ENCODE peak calls at places on chromosomes 4 and X, in seven cellular contexts. J is heart right ventricle; W is MM.1S; R is esophagus squamous epithelium; V is CD4-positive, CD25-positive, alpha-beta regulatory T cell; K is pancreas; P is right lobe of liver. I is an unnamed sample. For H3K4me1, the result is how much of the 10 kb centered on the place peaks cover.

GRCh38 chrX:42151808-42152207 is 228.5 kb upstream of the CASK start:
- DNase-seq in J (no peak), W (no peak), R (no peak), V (no peak), K (no peak), P (no peak), I (no peak)

GRCh38 chrX:152817082-152817744 is 13.3 kb downstream of the CETN2 start:
- DNase-seq in J (no peak), W (no peak), R (no peak), V (no peak), K (no peak), P (no peak), I (no peak)

GRCh38 chr4:92996533-92996932 is 692.8 kb downstream of the GRID2 start:
- DNase-seq in J (no peak), W (no peak), R (no peak), V (no peak), K (no peak), P (no peak), I (no peak)

GRCh38 chr4:55808187-55808586 is 11.4 kb upstream of the EXOC1L start:
- DNase-seq in J (no peak), W (no peak), R (no peak), V (no peak), K (no peak), P (no peak), I (no peak)

GRCh38 chrX:44035576-44035975 is 62.4 kb upstream of the NDP start:
- DNase-seq in J (no peak), W (no peak), R (no peak), V (no peak), K (no peak), P (no peak), I (no peak)

GRCh38 chrX:7891928-7892327 is 35.3 kb downstream of the PNPLA4 start:
- DNase-seq in J (peak), W (no peak), R (no peak), V (no peak), K (no peak), P (no peak), I (no peak)

GRCh38 chrX:93673056-93673868 is at the start of gene NAP1L3:
- DNase-seq in J (peak), W (peak), R (no peak), V (peak), K (peak), P (peak), I (peak)

GRCh38 chr4:81304871-81305270 is 89.8 kb upstream of the PRKG2 start:
- DNase-seq in J (no peak), W (no peak), R (no peak), V (no peak), K (no peak), P (no peak), I (no peak)

GRCh38 chrX:152878976-152879755 is 18.7 kb upstream of the ZNF185 start:
- DNase-seq in J (no peak), W (no peak), R (no peak), V (no peak), K (no peak), P (no peak), I (no peak)

GRCh38 chr4:98399915-98400314 is 138.7 kb downstream of the RAP1GDS1 start:
- DNase-seq in J (no peak), W (no peak), R (no peak), V (no peak), K (no peak), P (no peak), I (no peak)

GRCh38 chr4:47933798-47934197 is 19.4 kb upstream of the NFXL1 start:
- DNase-seq in J (no peak), W (peak), R (no peak), V (no peak), K (no peak), P (no peak), I (no peak)

GRCh38 chrX:118182050-118182449 is 65.4 kb upstream of the KLHL13 start:
- DNase-seq in J (no peak), W (no peak), R (no peak), V (no peak), K (no peak), P (no peak), I (no peak)

GRCh38 chrX:44489515-44489914 is 53.1 kb downstream of the FUNDC1 start:
- DNase-seq in J (no peak), W (no peak), R (no peak), V (no peak), K (no peak), P (no peak), I (no peak)

GRCh38 chr4:158122501-158122900 is 50.3 kb downstream of the GASK1B start:
- DNase-seq in J (no peak), W (no peak), R (no peak), V (no peak), K (no peak), P (no peak), I (no peak)

GRCh38 chr4:68079918-68080317 is 49.8 kb downstream of the TMPRSS11F start:
- DNase-seq in J (no peak), W (no peak), R (no peak), V (no peak), K (no peak), P (no peak), I (no peak)

GRCh38 chr4:88320780-88321373 is 36.5 kb upstream of the PPM1K start:
- DNase-seq in J (no peak), W (peak), R (peak), V (no peak), K (no peak), P (no peak), I (no peak)

GRCh38 chrX:77087529-77088169 is 359.5 kb upstream of the FGF16 start:
- DNase-seq in J (peak), W (no peak), R (no peak), V (no peak), K (no peak), P (no peak), I (peak)

GRCh38 chr4:89110986-89111832 is at the start of gene TIGD2:
- DNase-seq in J (peak), W (peak), R (peak), V (peak), K (peak), P (peak), I (peak)

GRCh38 chr4:163193717-163194116 is 27.0 kb upstream of the NAF1 start:
- DNase-seq in J (no peak), W (no peak), R (no peak), V (no peak), K (no peak), P (no peak), I (no peak)

GRCh38 chr4:113468165-113469022 is 293.1 kb downstream of the CAMK2D start:
- DNase-seq in J (peak), W (no peak), R (peak), V (no peak), K (no peak), P (peak), I (peak)

GRCh38 chr4:101615652-101616051 is 174.9 kb upstream of the BANK1 start:
- DNase-seq in J (no peak), W (no peak), R (no peak), V (no peak), K (no peak), P (no peak), I (no peak)
- H3K4me1 ChIP-seq in J (under half), W (under half), R (under half), V (under half), K (under half), P (under half), I (under half)

GRCh38 chrX:150779367-150779766 is 86.2 kb downstream of the MTMR1 start:
- DNase-seq in J (no peak), W (peak), R (no peak), V (no peak), K (no peak), P (no peak), I (no peak)
- H3K4me3 ChIP-seq in J (no peak), W (no peak), R (no peak), V (no peak), K (no peak), P (no peak), I (no peak)

DNA sequence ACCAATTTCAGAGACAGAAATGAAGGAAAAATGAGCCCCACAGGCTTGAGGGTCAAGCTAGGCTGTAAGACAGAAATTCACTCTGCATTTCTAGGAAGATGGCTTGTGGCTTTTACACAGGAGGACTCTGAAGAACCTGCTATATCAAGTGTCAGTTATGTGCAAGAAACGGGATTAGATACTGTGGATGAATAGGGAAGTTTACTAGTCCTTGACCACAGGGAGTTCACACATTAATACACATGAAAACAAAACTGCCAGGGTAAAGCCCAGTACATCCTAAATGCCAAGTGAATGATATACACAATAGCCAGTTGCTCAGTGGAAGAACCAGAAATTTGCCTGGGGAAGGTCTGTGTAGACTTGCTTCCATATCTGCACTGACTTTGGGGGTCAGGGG is 53.5 kb downstream of the TMEM131L start:
- DNase-seq in J (no peak), W (no peak), R (no peak), V (no peak), K (no peak), P (no peak), I (no peak)
- H3K4me1 ChIP-seq in J (half or more), W (under half), R (under half), V (half or more), K (half or more), P (under half), I (under half)

DNA sequence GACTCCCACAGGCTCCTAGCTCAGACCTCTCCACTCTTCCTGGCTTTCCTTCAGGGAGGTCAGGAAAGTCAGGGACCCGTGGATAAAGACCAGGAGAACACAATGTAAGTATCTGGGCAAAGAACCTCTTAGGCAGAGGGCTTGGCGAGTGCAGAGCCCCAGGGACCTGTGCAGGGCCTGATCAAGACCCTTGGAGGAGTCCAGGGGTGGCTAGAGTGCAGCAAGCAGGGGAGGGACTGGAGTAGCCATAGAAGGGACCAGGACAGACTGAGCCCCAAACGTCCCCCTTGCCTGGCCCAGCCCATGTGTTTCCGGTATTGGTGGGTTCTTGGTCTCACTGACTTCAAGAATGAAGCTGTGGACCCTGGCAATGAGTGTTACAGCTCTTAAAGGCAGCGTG is 5.9 kb upstream of the TNIP2 start:
- DNase-seq in J (no peak), W (no peak), R (no peak), V (no peak), K (no peak), P (no peak), I (no peak)
- H3K4me3 ChIP-seq in J (no peak), W (no peak), R (no peak), V (no peak), K (no peak), P (no peak), I (no peak)

GRCh38 chrX:72461288-72461687 is 111.4 kb downstream of the HDAC8 start:
- DNase-seq in J (no peak), W (no peak), R (no peak), V (no peak), K (no peak), P (no peak), I (no peak)
- H3K4me1 ChIP-seq in J (under half), W (under half), R (under half), V (under half), K (under half), P (under half), I (under half)

GRCh38 chr4:24364249-24364648 is 220.1 kb downstream of the DHX15 start:
- DNase-seq in J (no peak), W (no peak), R (no peak), V (no peak), K (no peak), P (no peak), I (no peak)
- H3K4me3 ChIP-seq in J (no peak), W (no peak), R (no peak), V (no peak), K (no peak), P (no peak), I (no peak)

GRCh38 chr4:1043658-1044468 is 32.4 kb downstream of the FGFRL1 start:
- DNase-seq in J (peak), W (no peak), R (no peak), V (no peak), K (peak), P (peak), I (peak)
- H3K4me1 ChIP-seq in J (under half), W (under half), R (under half), V (under half), K (under half), P (under half), I (half or more)

DNA sequence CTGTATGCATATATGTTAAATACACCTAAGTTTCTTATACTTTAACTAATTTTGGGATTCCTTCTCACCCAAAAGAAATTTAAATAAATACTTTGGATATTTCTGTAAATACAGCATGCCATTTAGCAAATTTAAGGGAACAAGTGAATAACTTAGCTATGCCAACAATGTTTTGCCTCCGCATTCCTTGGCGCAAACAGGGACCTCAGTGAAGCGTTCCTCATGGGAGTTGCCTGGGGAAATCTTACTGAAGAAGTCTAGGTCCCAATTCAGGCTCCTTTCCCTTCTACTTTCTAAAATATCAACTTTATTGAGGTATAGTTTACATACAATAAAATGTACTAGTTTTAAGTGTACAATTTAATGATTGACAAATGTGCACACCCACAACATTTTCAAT is 25.0 kb downstream of the COL4A5 start:
- DNase-seq in J (no peak), W (no peak), R (no peak), V (no peak), K (no peak), P (no peak), I (no peak)
- H3K4me3 ChIP-seq in J (no peak), W (no peak), R (no peak), V (no peak), K (no peak), P (no peak), I (no peak)

DNA sequence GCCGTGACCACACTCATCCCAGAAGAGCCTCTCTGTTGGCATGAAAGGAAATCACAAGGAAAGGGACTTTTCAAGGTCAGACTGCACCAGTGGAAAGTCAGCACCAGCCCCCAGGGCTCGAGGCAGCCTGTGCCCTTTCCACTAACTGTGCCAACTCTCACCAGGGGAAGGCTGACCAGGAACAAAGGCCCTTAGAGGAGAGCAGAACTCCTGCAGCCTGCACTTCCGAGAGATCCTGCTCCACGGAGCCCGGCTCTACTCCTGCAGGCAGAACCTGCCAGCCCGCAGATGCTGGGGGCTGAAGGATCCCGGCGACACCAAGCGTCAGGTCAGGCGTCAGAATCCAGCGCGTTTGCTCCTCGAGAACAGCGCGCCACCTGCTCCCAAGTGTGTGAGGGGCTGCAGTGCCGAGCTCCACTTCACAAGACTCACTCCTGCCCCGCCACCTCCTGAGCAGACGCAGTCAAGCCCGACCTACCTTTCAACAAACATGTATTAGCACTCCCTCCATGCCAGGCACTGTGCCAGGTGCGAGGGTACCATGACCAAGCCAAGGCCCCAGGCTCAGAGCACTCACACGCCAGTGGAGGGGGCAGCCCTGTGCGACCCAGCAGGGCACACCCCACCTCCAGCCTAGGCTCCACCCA is 13.6 kb upstream of the HELT start:
- DNase-seq in J (peak), W (no peak), R (no peak), V (no peak), K (peak), P (peak), I (no peak)
- H3K4me1 ChIP-seq in J (under half), W (under half), R (under half), V (under half), K (under half), P (under half), I (under half)

DNA sequence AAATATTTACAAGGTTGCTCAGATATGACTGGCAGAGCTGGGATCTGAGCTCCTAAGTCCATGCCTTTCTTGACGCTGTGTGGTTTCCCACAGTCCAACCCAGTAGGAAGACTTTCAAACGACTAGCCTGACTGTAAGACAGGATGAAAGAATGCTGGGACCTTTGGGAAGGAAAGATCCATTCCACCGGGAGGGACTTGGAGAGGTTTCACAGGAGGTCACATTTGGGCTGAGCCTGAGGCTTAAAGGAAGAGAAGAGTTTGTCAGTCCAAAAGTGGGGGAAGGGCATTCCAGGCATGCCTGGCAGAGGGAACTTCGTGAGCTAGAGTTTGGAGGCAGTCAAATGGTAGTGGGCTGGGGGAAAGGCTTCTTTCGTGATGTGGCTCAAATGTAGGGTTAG is 1.5 kb downstream of the STARD8 start:
- DNase-seq in J (no peak), W (no peak), R (no peak), V (no peak), K (no peak), P (no peak), I (no peak)
- H3K4me3 ChIP-seq in J (no peak), W (no peak), R (no peak), V (no peak), K (no peak), P (no peak), I (no peak)